ENCODE peak calls at places on chromosome 7, in ten cellular contexts. A is effector memory CD8-positive, alpha-beta T cell; U is Caki2; J is NCI-H1092 treated with DMSO at 0.1 percent for 48 hours; F is NCI-H2081; V is T-helper 2 cell; K is progenitor cell of endocrine pancreas; C is T-helper 9 cell; R is esophagus squamous epithelium; E is GM04504. X is an unnamed sample.

GRCh38 chr7:101826081-101826835 is 8.8 kb downstream of the CUX1 start:
- DNase-seq in E (no peak), U (no peak), C (no peak), F (no peak), R (no peak), A (no peak), J (no peak), K (no peak), V (no peak), X (no peak)

GRCh38 chr7:44518761-44519160 is 22.4 kb downstream of the NPC1L1 start:
- DNase-seq in E (no peak), R (no peak), F (no peak), K (no peak), J (no peak), C (no peak), V (no peak), U (no peak), A (no peak), X (no peak)

GRCh38 chr7:111082351-111082750 is 8.6 kb upstream of the LRRN3 start:
- DNase-seq in C (no peak), U (no peak), K (no peak), E (no peak), F (no peak), V (no peak), J (no peak), A (no peak), R (no peak), X (no peak)

GRCh38 chr7:64892116-64892515 is 11.0 kb upstream of the ZNF273 start:
- DNase-seq in V (no peak), K (no peak), C (no peak), A (no peak), U (no peak), F (no peak), E (no peak), J (no peak), R (no peak), X (no peak)

GRCh38 chr7:13262929-13263530 is 575.6 kb downstream of the ARL4A start:
- DNase-seq in V (no peak), U (peak), E (peak), R (no peak), A (no peak), C (no peak), F (peak), K (no peak), J (peak), X (no peak)

GRCh38 chr7:74256446-74257408 is 2.5 kb upstream of the RFC2 start:
- DNase-seq in E (peak), J (no peak), K (no peak), F (no peak), C (no peak), R (no peak), V (no peak), A (no peak), U (no peak), X (no peak)

GRCh38 chr7:134532155-134533089 is 5.1 kb downstream of the AKR1B10 start:
- DNase-seq in R (no peak), V (no peak), C (no peak), U (peak), F (no peak), K (no peak), A (no peak), J (no peak), E (no peak), X (no peak)

GRCh38 chr7:151607464-151607867 is 87.8 kb upstream of the RHEB start:
- DNase-seq in F (no peak), K (no peak), E (no peak), V (no peak), U (no peak), A (no peak), C (no peak), R (no peak), J (no peak), X (no peak)

GRCh38 chr7:115683093-115683492 is 347.5 kb downstream of the TFEC start:
- DNase-seq in E (no peak), C (no peak), A (no peak), U (no peak), J (no peak), F (no peak), R (no peak), K (no peak), V (no peak), X (no peak)

GRCh38 chr7:16811555-16811954 is 6.8 kb upstream of the AGR2 start:
- DNase-seq in V (no peak), F (no peak), K (no peak), A (no peak), C (no peak), R (no peak), J (no peak), E (no peak), U (peak), X (no peak)

GRCh38 chr7:29035044-29035740 is 77.1 kb upstream of the TRIL start:
- DNase-seq in C (no peak), E (peak), K (no peak), J (no peak), A (no peak), R (no peak), F (no peak), U (peak), V (no peak), X (no peak)

GRCh38 chr7:29442146-29442545 is 121.5 kb upstream of the PRR15 start:
- DNase-seq in V (no peak), A (no peak), C (no peak), K (no peak), J (peak), F (peak), E (no peak), R (no peak), U (no peak), X (no peak)

GRCh38 chr7:584122-584465 is 64.4 kb upstream of the PDGFA start:
- DNase-seq in U (no peak), R (no peak), K (no peak), C (peak), V (peak), A (peak), F (no peak), J (no peak), E (peak), X (peak)

GRCh38 chr7:37376386-37376785 is 72.3 kb downstream of the ELMO1 start:
- DNase-seq in F (no peak), V (no peak), R (no peak), J (no peak), U (no peak), E (no peak), K (no peak), A (no peak), C (no peak), X (peak)

GRCh38 chr7:16881809-16882208 is at the start of gene AGR3:
- DNase-seq in F (peak), U (no peak), J (no peak), A (no peak), E (no peak), V (no peak), R (no peak), K (no peak), C (no peak), X (no peak)

GRCh38 chr7:104231054-104232046 is 23.5 kb upstream of the ORC5 start:
- DNase-seq in C (peak), U (peak), V (no peak), A (peak), K (peak), J (peak), E (no peak), F (peak), R (no peak), X (peak)

GRCh38 chr7:157189405-157189804 is 50.7 kb downstream of the UBE3C start:
- DNase-seq in J (no peak), R (no peak), K (no peak), A (no peak), C (no peak), V (no peak), F (no peak), U (no peak), E (no peak), X (no peak)

GRCh38 chr7:80885774-80886173 is 33.1 kb downstream of the SEMA3C start:
- DNase-seq in U (no peak), E (no peak), R (no peak), J (no peak), K (no peak), F (no peak), C (no peak), V (no peak), A (no peak), X (no peak)

GRCh38 chr7:36438211-36438610 is 48.5 kb downstream of the ANLN start:
- DNase-seq in E (no peak), C (no peak), A (no peak), J (no peak), F (no peak), U (no peak), R (no peak), K (no peak), V (no peak), X (no peak)

GRCh38 chr7:17584822-17585221 is 286.4 kb downstream of the AHR start:
- DNase-seq in R (no peak), K (no peak), F (no peak), J (no peak), C (no peak), E (no peak), A (no peak), V (no peak), U (no peak), X (no peak)

GRCh38 chr7:55271661-55272060 is 93.5 kb upstream of the LANCL2 start:
- DNase-seq in K (no peak), V (no peak), A (no peak), F (no peak), J (no peak), C (no peak), R (no peak), U (no peak), E (no peak), X (no peak)

GRCh38 chr7:150375662-150376521 is 3.2 kb upstream of the ZNF775 start:
- DNase-seq in K (no peak), R (no peak), F (peak), E (no peak), J (no peak), C (no peak), A (no peak), U (peak), V (no peak), X (peak)

GRCh38 chr7:157490465-157490912 is 153.7 kb downstream of the DNAJB6 start:
- DNase-seq in K (no peak), C (no peak), E (no peak), V (no peak), J (no peak), U (peak), R (no peak), F (no peak), A (peak), X (peak)

GRCh38 chr7:141701489-141702046 is 398 bp downstream of the DENND11 start:
- DNase-seq in U (no peak), C (peak), J (peak), E (no peak), K (peak), A (peak), R (no peak), V (peak), F (peak), X (peak)

GRCh38 chr7:44189286-44189992 is at the start of gene GCK:
- DNase-seq in E (no peak), V (no peak), A (no peak), K (no peak), C (no peak), R (no peak), U (no peak), J (peak), F (peak), X (no peak)

GRCh38 chr7:108268200-108268820 is 138.1 kb upstream of the LAMB4 start:
- DNase-seq in V (no peak), K (no peak), F (no peak), E (no peak), A (no peak), R (no peak), J (no peak), C (no peak), U (no peak), X (no peak)

GRCh38 chr7:87140271-87140748 is 11.9 kb upstream of the DMTF1 start:
- DNase-seq in F (no peak), J (no peak), A (no peak), U (no peak), R (no peak), C (no peak), K (no peak), V (no peak), E (no peak), X (no peak)

GRCh38 chr7:44671069-44671468 is 64.6 kb downstream of the OGDH start:
- DNase-seq in A (no peak), R (no peak), C (no peak), V (no peak), E (no peak), K (no peak), J (no peak), U (no peak), F (no peak), X (no peak)

GRCh38 chr7:42945821-42946615 is 13.8 kb downstream of the MRPL32 start:
- DNase-seq in C (no peak), F (no peak), A (no peak), J (no peak), K (no peak), U (no peak), V (no peak), E (no peak), R (no peak), X (no peak)

GRCh38 chr7:81662531-81662930 is 107.3 kb downstream of the HGF start:
- DNase-seq in E (no peak), J (no peak), A (no peak), C (no peak), R (no peak), U (no peak), K (no peak), F (no peak), V (no peak), X (no peak)

GRCh38 chr7:66152538-66153191 is 38.0 kb downstream of the CRCP start:
- DNase-seq in U (no peak), C (no peak), V (no peak), F (peak), J (no peak), E (no peak), R (no peak), A (no peak), K (no peak), X (no peak)

GRCh38 chr7:105854516-105854915 is 21.9 kb downstream of the ATXN7L1 start:
- DNase-seq in F (no peak), C (no peak), E (no peak), K (no peak), A (no peak), V (no peak), R (no peak), J (no peak), U (no peak), X (no peak)

GRCh38 chr7:121494531-121494930 is 98.4 kb upstream of the FAM3C start:
- DNase-seq in C (no peak), J (no peak), A (no peak), U (no peak), E (no peak), V (no peak), R (no peak), K (no peak), F (no peak), X (no peak)

GRCh38 chr7:68789597-68789996 is 808.7 kb upstream of the AUTS2 start:
- DNase-seq in A (no peak), U (no peak), K (no peak), J (no peak), E (no peak), V (no peak), C (no peak), F (peak), R (no peak), X (no peak)